ENCODE peak calls at places on chromosomes 2 and 18, in seven cellular contexts. One of them, this sample, is unnamed.

GRCh38 chr18:55477537-55478300 is 110.3 kb downstream of the TCF4 start:
- DNase-seq in CD4-positive, alpha-beta T cell: no peak
- DNase-seq in CD8-positive, alpha-beta T cell: peak
- DNase-seq in HFF-Myc: no peak
- DNase-seq in upper lobe of right lung: no peak
- DNase-seq in left cardiac atrium: peak
- DNase-seq in activated effector memory CD4-positive, alpha-beta T cell treated with anti-CD3 and anti-CD28 coated beads, Interleukin-2, amount 50 U/mL, for 16 hours: no peak
- DNase-seq in this sample: no peak

GRCh38 chr2:20282916-20283592 is 58.1 kb upstream of the SDC1 start:
- DNase-seq in CD4-positive, alpha-beta T cell: no peak
- DNase-seq in CD8-positive, alpha-beta T cell: no peak
- DNase-seq in HFF-Myc: no peak
- DNase-seq in upper lobe of right lung: no peak
- DNase-seq in left cardiac atrium: peak
- DNase-seq in activated effector memory CD4-positive, alpha-beta T cell treated with anti-CD3 and anti-CD28 coated beads, Interleukin-2, amount 50 U/mL, for 16 hours: no peak
- DNase-seq in this sample: no peak

GRCh38 chr2:140759431-140760156 is 1371.2 kb downstream of the LRP1B start:
- DNase-seq in CD4-positive, alpha-beta T cell: no peak
- DNase-seq in CD8-positive, alpha-beta T cell: no peak
- DNase-seq in HFF-Myc: no peak
- DNase-seq in upper lobe of right lung: no peak
- DNase-seq in left cardiac atrium: no peak
- DNase-seq in activated effector memory CD4-positive, alpha-beta T cell treated with anti-CD3 and anti-CD28 coated beads, Interleukin-2, amount 50 U/mL, for 16 hours: no peak
- DNase-seq in this sample: no peak

GRCh38 chr18:46809145-46809544 is 52.3 kb upstream of the ST8SIA5 start:
- DNase-seq in CD4-positive, alpha-beta T cell: no peak
- DNase-seq in CD8-positive, alpha-beta T cell: no peak
- DNase-seq in HFF-Myc: no peak
- DNase-seq in upper lobe of right lung: no peak
- DNase-seq in left cardiac atrium: no peak
- DNase-seq in activated effector memory CD4-positive, alpha-beta T cell treated with anti-CD3 and anti-CD28 coated beads, Interleukin-2, amount 50 U/mL, for 16 hours: no peak
- DNase-seq in this sample: no peak

GRCh38 chr2:234266952-234267351 is 216.4 kb downstream of the SPP2 start:
- DNase-seq in CD4-positive, alpha-beta T cell: no peak
- DNase-seq in CD8-positive, alpha-beta T cell: no peak
- DNase-seq in HFF-Myc: no peak
- DNase-seq in upper lobe of right lung: no peak
- DNase-seq in left cardiac atrium: no peak
- DNase-seq in activated effector memory CD4-positive, alpha-beta T cell treated with anti-CD3 and anti-CD28 coated beads, Interleukin-2, amount 50 U/mL, for 16 hours: no peak
- DNase-seq in this sample: no peak

GRCh38 chr2:239273280-239274234 is 127.3 kb downstream of the HDAC4 start:
- DNase-seq in CD4-positive, alpha-beta T cell: no peak
- DNase-seq in CD8-positive, alpha-beta T cell: no peak
- DNase-seq in HFF-Myc: no peak
- DNase-seq in upper lobe of right lung: peak
- DNase-seq in left cardiac atrium: no peak
- DNase-seq in activated effector memory CD4-positive, alpha-beta T cell treated with anti-CD3 and anti-CD28 coated beads, Interleukin-2, amount 50 U/mL, for 16 hours: no peak
- DNase-seq in this sample: peak

GRCh38 chr2:45771251-45771650 is 119.8 kb downstream of the PRKCE start:
- DNase-seq in CD4-positive, alpha-beta T cell: no peak
- DNase-seq in CD8-positive, alpha-beta T cell: no peak
- DNase-seq in HFF-Myc: no peak
- DNase-seq in upper lobe of right lung: peak
- DNase-seq in left cardiac atrium: peak
- DNase-seq in activated effector memory CD4-positive, alpha-beta T cell treated with anti-CD3 and anti-CD28 coated beads, Interleukin-2, amount 50 U/mL, for 16 hours: no peak
- DNase-seq in this sample: peak

GRCh38 chr2:210009106-210009505 is 6.7 kb downstream of the RPE start:
- DNase-seq in CD4-positive, alpha-beta T cell: no peak
- DNase-seq in CD8-positive, alpha-beta T cell: no peak
- DNase-seq in HFF-Myc: no peak
- DNase-seq in upper lobe of right lung: no peak
- DNase-seq in left cardiac atrium: no peak
- DNase-seq in activated effector memory CD4-positive, alpha-beta T cell treated with anti-CD3 and anti-CD28 coated beads, Interleukin-2, amount 50 U/mL, for 16 hours: no peak
- DNase-seq in this sample: no peak

GRCh38 chr18:48455555-48456478 is 46.6 kb upstream of the ZBTB7C start:
- DNase-seq in CD4-positive, alpha-beta T cell: peak
- DNase-seq in CD8-positive, alpha-beta T cell: peak
- DNase-seq in HFF-Myc: no peak
- DNase-seq in upper lobe of right lung: no peak
- DNase-seq in left cardiac atrium: no peak
- DNase-seq in activated effector memory CD4-positive, alpha-beta T cell treated with anti-CD3 and anti-CD28 coated beads, Interleukin-2, amount 50 U/mL, for 16 hours: peak
- DNase-seq in this sample: no peak

GRCh38 chr2:7338961-7339360 is 421.7 kb downstream of the RNF144A start:
- DNase-seq in CD4-positive, alpha-beta T cell: no peak
- DNase-seq in CD8-positive, alpha-beta T cell: no peak
- DNase-seq in HFF-Myc: no peak
- DNase-seq in upper lobe of right lung: no peak
- DNase-seq in left cardiac atrium: no peak
- DNase-seq in activated effector memory CD4-positive, alpha-beta T cell treated with anti-CD3 and anti-CD28 coated beads, Interleukin-2, amount 50 U/mL, for 16 hours: no peak
- DNase-seq in this sample: no peak

GRCh38 chr2:107597507-107597906 is 229.2 kb upstream of the RGPD4 start:
- DNase-seq in CD4-positive, alpha-beta T cell: no peak
- DNase-seq in CD8-positive, alpha-beta T cell: no peak
- DNase-seq in HFF-Myc: no peak
- DNase-seq in upper lobe of right lung: no peak
- DNase-seq in left cardiac atrium: no peak
- DNase-seq in activated effector memory CD4-positive, alpha-beta T cell treated with anti-CD3 and anti-CD28 coated beads, Interleukin-2, amount 50 U/mL, for 16 hours: no peak
- DNase-seq in this sample: no peak

GRCh38 chr2:141570474-141571131 is 560.2 kb downstream of the LRP1B start:
- DNase-seq in CD4-positive, alpha-beta T cell: no peak
- DNase-seq in CD8-positive, alpha-beta T cell: no peak
- DNase-seq in HFF-Myc: no peak
- DNase-seq in upper lobe of right lung: no peak
- DNase-seq in left cardiac atrium: no peak
- DNase-seq in activated effector memory CD4-positive, alpha-beta T cell treated with anti-CD3 and anti-CD28 coated beads, Interleukin-2, amount 50 U/mL, for 16 hours: no peak
- DNase-seq in this sample: no peak

GRCh38 chr2:9106338-9107167 is 100.1 kb upstream of the ASAP2 start:
- DNase-seq in CD4-positive, alpha-beta T cell: no peak
- DNase-seq in CD8-positive, alpha-beta T cell: no peak
- DNase-seq in HFF-Myc: no peak
- DNase-seq in upper lobe of right lung: no peak
- DNase-seq in left cardiac atrium: no peak
- DNase-seq in activated effector memory CD4-positive, alpha-beta T cell treated with anti-CD3 and anti-CD28 coated beads, Interleukin-2, amount 50 U/mL, for 16 hours: peak
- DNase-seq in this sample: no peak

GRCh38 chr2:42876280-42876840 is 84.0 kb upstream of the HAAO start:
- DNase-seq in CD4-positive, alpha-beta T cell: no peak
- DNase-seq in CD8-positive, alpha-beta T cell: peak
- DNase-seq in HFF-Myc: peak
- DNase-seq in upper lobe of right lung: no peak
- DNase-seq in left cardiac atrium: no peak
- DNase-seq in activated effector memory CD4-positive, alpha-beta T cell treated with anti-CD3 and anti-CD28 coated beads, Interleukin-2, amount 50 U/mL, for 16 hours: no peak
- DNase-seq in this sample: no peak

GRCh38 chr2:8509613-8510012 is 172.2 kb upstream of the ID2 start:
- DNase-seq in CD4-positive, alpha-beta T cell: no peak
- DNase-seq in CD8-positive, alpha-beta T cell: no peak
- DNase-seq in HFF-Myc: no peak
- DNase-seq in upper lobe of right lung: no peak
- DNase-seq in left cardiac atrium: no peak
- DNase-seq in activated effector memory CD4-positive, alpha-beta T cell treated with anti-CD3 and anti-CD28 coated beads, Interleukin-2, amount 50 U/mL, for 16 hours: no peak
- DNase-seq in this sample: no peak

GRCh38 chr18:62842898-62843297 is 127.6 kb downstream of the PHLPP1 start:
- DNase-seq in CD4-positive, alpha-beta T cell: no peak
- DNase-seq in CD8-positive, alpha-beta T cell: no peak
- DNase-seq in HFF-Myc: no peak
- DNase-seq in upper lobe of right lung: no peak
- DNase-seq in left cardiac atrium: no peak
- DNase-seq in activated effector memory CD4-positive, alpha-beta T cell treated with anti-CD3 and anti-CD28 coated beads, Interleukin-2, amount 50 U/mL, for 16 hours: no peak
- DNase-seq in this sample: no peak

GRCh38 chr2:43399515-43400245 is 173.3 kb upstream of the ZFP36L2 start:
- DNase-seq in CD4-positive, alpha-beta T cell: no peak
- DNase-seq in CD8-positive, alpha-beta T cell: no peak
- DNase-seq in HFF-Myc: peak
- DNase-seq in upper lobe of right lung: no peak
- DNase-seq in left cardiac atrium: no peak
- DNase-seq in activated effector memory CD4-positive, alpha-beta T cell treated with anti-CD3 and anti-CD28 coated beads, Interleukin-2, amount 50 U/mL, for 16 hours: no peak
- DNase-seq in this sample: no peak

GRCh38 chr2:31987454-31987853 is 23.4 kb downstream of the MEMO1 start:
- DNase-seq in CD4-positive, alpha-beta T cell: no peak
- DNase-seq in CD8-positive, alpha-beta T cell: no peak
- DNase-seq in HFF-Myc: no peak
- DNase-seq in upper lobe of right lung: no peak
- DNase-seq in left cardiac atrium: peak
- DNase-seq in activated effector memory CD4-positive, alpha-beta T cell treated with anti-CD3 and anti-CD28 coated beads, Interleukin-2, amount 50 U/mL, for 16 hours: no peak
- DNase-seq in this sample: no peak

GRCh38 chr2:147689510-147689909 is 155.3 kb upstream of the ACVR2A start:
- DNase-seq in CD4-positive, alpha-beta T cell: no peak
- DNase-seq in CD8-positive, alpha-beta T cell: no peak
- DNase-seq in HFF-Myc: no peak
- DNase-seq in upper lobe of right lung: no peak
- DNase-seq in left cardiac atrium: no peak
- DNase-seq in activated effector memory CD4-positive, alpha-beta T cell treated with anti-CD3 and anti-CD28 coated beads, Interleukin-2, amount 50 U/mL, for 16 hours: no peak
- DNase-seq in this sample: no peak

GRCh38 chr18:58490238-58490637 is 138.7 kb downstream of the ALPK2 start:
- DNase-seq in CD4-positive, alpha-beta T cell: no peak
- DNase-seq in CD8-positive, alpha-beta T cell: no peak
- DNase-seq in HFF-Myc: no peak
- DNase-seq in upper lobe of right lung: no peak
- DNase-seq in left cardiac atrium: no peak
- DNase-seq in activated effector memory CD4-positive, alpha-beta T cell treated with anti-CD3 and anti-CD28 coated beads, Interleukin-2, amount 50 U/mL, for 16 hours: no peak
- DNase-seq in this sample: no peak

GRCh38 chr2:239540174-239540573 is 139.4 kb upstream of the HDAC4 start:
- DNase-seq in CD4-positive, alpha-beta T cell: no peak
- DNase-seq in CD8-positive, alpha-beta T cell: no peak
- DNase-seq in HFF-Myc: no peak
- DNase-seq in upper lobe of right lung: peak
- DNase-seq in left cardiac atrium: no peak
- DNase-seq in activated effector memory CD4-positive, alpha-beta T cell treated with anti-CD3 and anti-CD28 coated beads, Interleukin-2, amount 50 U/mL, for 16 hours: no peak
- DNase-seq in this sample: no peak

GRCh38 chr2:120864981-120865380 is 129.3 kb downstream of the GLI2 start:
- DNase-seq in CD4-positive, alpha-beta T cell: no peak
- DNase-seq in CD8-positive, alpha-beta T cell: no peak
- DNase-seq in HFF-Myc: no peak
- DNase-seq in upper lobe of right lung: peak
- DNase-seq in left cardiac atrium: no peak
- DNase-seq in activated effector memory CD4-positive, alpha-beta T cell treated with anti-CD3 and anti-CD28 coated beads, Interleukin-2, amount 50 U/mL, for 16 hours: no peak
- DNase-seq in this sample: peak

GRCh38 chr2:209367091-209367747 is 56.6 kb upstream of the MAP2 start:
- DNase-seq in CD4-positive, alpha-beta T cell: no peak
- DNase-seq in CD8-positive, alpha-beta T cell: no peak
- DNase-seq in HFF-Myc: no peak
- DNase-seq in upper lobe of right lung: no peak
- DNase-seq in left cardiac atrium: no peak
- DNase-seq in activated effector memory CD4-positive, alpha-beta T cell treated with anti-CD3 and anti-CD28 coated beads, Interleukin-2, amount 50 U/mL, for 16 hours: no peak
- DNase-seq in this sample: no peak

GRCh38 chr2:224518806-224519580 is 66.2 kb downstream of the CUL3 start:
- DNase-seq in CD4-positive, alpha-beta T cell: no peak
- DNase-seq in CD8-positive, alpha-beta T cell: no peak
- DNase-seq in HFF-Myc: no peak
- DNase-seq in upper lobe of right lung: no peak
- DNase-seq in left cardiac atrium: no peak
- DNase-seq in activated effector memory CD4-positive, alpha-beta T cell treated with anti-CD3 and anti-CD28 coated beads, Interleukin-2, amount 50 U/mL, for 16 hours: no peak
- DNase-seq in this sample: no peak